ENCODE peak calls at places on chromosomes 2 and 18, in six cellular contexts. One of them, this sample, is unnamed.

GRCh38 chr2:95166065-95166763 is 605 bp downstream of the ZNF2 start:
- DNase-seq in left lung: no peak
- DNase-seq in CD8-positive, alpha-beta T cell: no peak
- DNase-seq in uterus: no peak
- DNase-seq in ovary: no peak
- DNase-seq in sigmoid colon: no peak
- DNase-seq in this sample: no peak

GRCh38 chr2:45708501-45708900 is 57.0 kb downstream of the PRKCE start:
- DNase-seq in left lung: no peak
- DNase-seq in CD8-positive, alpha-beta T cell: no peak
- DNase-seq in uterus: no peak
- DNase-seq in ovary: no peak
- DNase-seq in sigmoid colon: no peak
- DNase-seq in this sample: no peak

GRCh38 chr2:85501244-85501643 is 37.7 kb upstream of the MAT2A start:
- DNase-seq in left lung: no peak
- DNase-seq in CD8-positive, alpha-beta T cell: no peak
- DNase-seq in uterus: no peak
- DNase-seq in ovary: no peak
- DNase-seq in sigmoid colon: no peak
- DNase-seq in this sample: peak; percentile 47

GRCh38 chr2:132400169-132400900 is 16.3 kb upstream of the GPR39 start:
- DNase-seq in left lung: no peak
- DNase-seq in CD8-positive, alpha-beta T cell: no peak
- DNase-seq in uterus: peak; percentile 47
- DNase-seq in ovary: no peak
- DNase-seq in sigmoid colon: no peak
- DNase-seq in this sample: peak; percentile 22

GRCh38 chr2:238811765-238812164 is 36.1 kb upstream of the TWIST2 start:
- DNase-seq in left lung: no peak
- DNase-seq in CD8-positive, alpha-beta T cell: no peak
- DNase-seq in uterus: peak; percentile 48
- DNase-seq in ovary: no peak
- DNase-seq in sigmoid colon: no peak
- DNase-seq in this sample: no peak

GRCh38 chr2:69138793-69139510 is 126.0 kb downstream of the ANTXR1 start:
- DNase-seq in left lung: peak; percentile 39
- DNase-seq in CD8-positive, alpha-beta T cell: no peak
- DNase-seq in uterus: peak; percentile 58
- DNase-seq in ovary: no peak
- DNase-seq in sigmoid colon: peak; percentile 77
- DNase-seq in this sample: no peak

GRCh38 chr2:226983891-226984290 is 148.0 kb downstream of the RHBDD1 start:
- DNase-seq in left lung: no peak
- DNase-seq in CD8-positive, alpha-beta T cell: no peak
- DNase-seq in uterus: no peak
- DNase-seq in ovary: no peak
- DNase-seq in sigmoid colon: no peak
- DNase-seq in this sample: no peak

GRCh38 chr2:133434962-133435668 is 133.1 kb downstream of the NCKAP5 start:
- DNase-seq in left lung: no peak
- DNase-seq in CD8-positive, alpha-beta T cell: no peak
- DNase-seq in uterus: no peak
- DNase-seq in ovary: no peak
- DNase-seq in sigmoid colon: no peak
- DNase-seq in this sample: peak; percentile 68

GRCh38 chr2:24768601-24769000 is 24.6 kb downstream of the PTRHD1 start:
- DNase-seq in left lung: no peak
- DNase-seq in CD8-positive, alpha-beta T cell: no peak
- DNase-seq in uterus: peak; percentile 22
- DNase-seq in ovary: peak; percentile 53
- DNase-seq in sigmoid colon: no peak
- DNase-seq in this sample: no peak

GRCh38 chr2:21256006-21256405 is 132.2 kb downstream of the TDRD15 start:
- DNase-seq in left lung: no peak
- DNase-seq in CD8-positive, alpha-beta T cell: no peak
- DNase-seq in uterus: no peak
- DNase-seq in ovary: no peak
- DNase-seq in sigmoid colon: no peak
- DNase-seq in this sample: peak; percentile 22

GRCh38 chr2:162989507-162989906 is 150.9 kb upstream of the KCNH7 start:
- DNase-seq in left lung: no peak
- DNase-seq in CD8-positive, alpha-beta T cell: no peak
- DNase-seq in uterus: no peak
- DNase-seq in ovary: no peak
- DNase-seq in sigmoid colon: no peak
- DNase-seq in this sample: no peak

GRCh38 chr2:46989491-46990230 is 74.1 kb upstream of the MCFD2 start:
- DNase-seq in left lung: no peak
- DNase-seq in CD8-positive, alpha-beta T cell: no peak
- DNase-seq in uterus: no peak
- DNase-seq in ovary: no peak
- DNase-seq in sigmoid colon: no peak
- DNase-seq in this sample: no peak

GRCh38 chr2:67260348-67261277 is 136.5 kb upstream of the ETAA1 start:
- DNase-seq in left lung: peak; percentile 71
- DNase-seq in CD8-positive, alpha-beta T cell: no peak
- DNase-seq in uterus: peak; percentile 90
- DNase-seq in ovary: peak; percentile 83
- DNase-seq in sigmoid colon: peak; percentile 95
- DNase-seq in this sample: no peak

GRCh38 chr18:47605093-47605492 is 325.4 kb downstream of the SMAD2 start:
- DNase-seq in left lung: no peak
- DNase-seq in CD8-positive, alpha-beta T cell: no peak
- DNase-seq in uterus: no peak
- DNase-seq in ovary: no peak
- DNase-seq in sigmoid colon: no peak
- DNase-seq in this sample: no peak

GRCh38 chr2:43183743-43184142 is 42.7 kb downstream of the ZFP36L2 start:
- DNase-seq in left lung: no peak
- DNase-seq in CD8-positive, alpha-beta T cell: no peak
- DNase-seq in uterus: no peak
- DNase-seq in ovary: no peak
- DNase-seq in sigmoid colon: no peak
- DNase-seq in this sample: no peak

GRCh38 chr2:235439959-235440662 is 53.7 kb upstream of the AGAP1 start:
- DNase-seq in left lung: no peak
- DNase-seq in CD8-positive, alpha-beta T cell: no peak
- DNase-seq in uterus: no peak
- DNase-seq in ovary: no peak
- DNase-seq in sigmoid colon: no peak
- DNase-seq in this sample: no peak

GRCh38 chr2:210474776-210475175 is 1.8 kb downstream of the LANCL1 start:
- DNase-seq in left lung: no peak
- DNase-seq in CD8-positive, alpha-beta T cell: no peak
- DNase-seq in uterus: no peak
- DNase-seq in ovary: no peak
- DNase-seq in sigmoid colon: no peak
- DNase-seq in this sample: no peak

GRCh38 chr2:187013058-187013457 is 164.1 kb upstream of the ZSWIM2 start:
- DNase-seq in left lung: no peak
- DNase-seq in CD8-positive, alpha-beta T cell: no peak
- DNase-seq in uterus: no peak
- DNase-seq in ovary: no peak
- DNase-seq in sigmoid colon: no peak
- DNase-seq in this sample: no peak

GRCh38 chr2:23564618-23564967 is 179.6 kb downstream of the KLHL29 start:
- DNase-seq in left lung: no peak
- DNase-seq in CD8-positive, alpha-beta T cell: no peak
- DNase-seq in uterus: no peak
- DNase-seq in ovary: peak; percentile 52
- DNase-seq in sigmoid colon: no peak
- DNase-seq in this sample: no peak

GRCh38 chr2:145623136-145623535 is 1103.2 kb upstream of the ZEB2 start:
- DNase-seq in left lung: no peak
- DNase-seq in CD8-positive, alpha-beta T cell: no peak
- DNase-seq in uterus: no peak
- DNase-seq in ovary: no peak
- DNase-seq in sigmoid colon: no peak
- DNase-seq in this sample: no peak

GRCh38 chr2:8315766-8316165 is 366.1 kb upstream of the ID2 start:
- DNase-seq in left lung: peak; percentile 54
- DNase-seq in CD8-positive, alpha-beta T cell: peak; percentile 49
- DNase-seq in uterus: no peak
- DNase-seq in ovary: no peak
- DNase-seq in sigmoid colon: peak; percentile 78
- DNase-seq in this sample: no peak

GRCh38 chr2:176189666-176190641 is 1.5 kb downstream of the HOXD1 start:
- DNase-seq in left lung: no peak
- DNase-seq in CD8-positive, alpha-beta T cell: no peak
- DNase-seq in uterus: no peak
- DNase-seq in ovary: no peak
- DNase-seq in sigmoid colon: no peak
- DNase-seq in this sample: no peak
- H3K4me3 ChIP-seq in left lung: peak overlapping the region; percentile 47
- H3K4me3 ChIP-seq in CD8-positive, alpha-beta T cell: peak overlapping the region; percentile 16
- H3K4me3 ChIP-seq in uterus: no peak overlapping the region
- H3K4me3 ChIP-seq in ovary: peak overlapping the region; percentile 71
- H3K4me3 ChIP-seq in sigmoid colon: peak overlapping the region; percentile 50
- H3K4me3 ChIP-seq in this sample: no peak overlapping the region

DNA sequence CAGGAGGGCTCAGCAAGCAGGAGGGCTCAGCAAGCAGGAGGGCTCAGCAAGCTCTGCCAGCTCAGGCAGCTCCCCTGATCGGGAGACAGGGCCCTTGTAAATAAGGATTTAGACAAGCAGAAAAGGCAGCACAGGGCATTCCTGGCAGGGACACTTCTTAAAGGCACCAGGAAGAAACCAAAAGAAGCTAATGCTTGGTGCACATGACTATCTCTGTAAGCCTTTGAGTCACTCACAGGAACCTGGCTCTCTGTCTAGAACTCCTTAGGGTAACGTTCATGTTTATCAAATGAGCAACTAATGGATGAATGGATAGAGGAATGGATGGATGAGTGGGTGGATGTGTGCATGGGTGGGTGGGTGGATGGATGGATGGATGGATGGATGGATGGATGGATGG is 28.4 kb downstream of the TMEM37 start:
- DNase-seq in left lung: no peak
- DNase-seq in CD8-positive, alpha-beta T cell: no peak
- DNase-seq in uterus: no peak
- DNase-seq in ovary: no peak
- DNase-seq in sigmoid colon: no peak
- DNase-seq in this sample: no peak
- H3K4me1 ChIP-seq in left lung: no peaks in the 10 kb centered on the region
- H3K4me1 ChIP-seq in CD8-positive, alpha-beta T cell: no peaks in the 10 kb centered on the region
- H3K4me1 ChIP-seq in uterus: no peaks in the 10 kb centered on the region
- H3K4me1 ChIP-seq in ovary: no peaks in the 10 kb centered on the region
- H3K4me1 ChIP-seq in sigmoid colon: no peaks in the 10 kb centered on the region
- H3K4me1 ChIP-seq in this sample: no peaks in the 10 kb centered on the region

GRCh38 chr2:108491848-108492247 is 42.4 kb upstream of the LIMS1 start:
- DNase-seq in left lung: no peak
- DNase-seq in CD8-positive, alpha-beta T cell: no peak
- DNase-seq in uterus: no peak
- DNase-seq in ovary: no peak
- DNase-seq in sigmoid colon: no peak
- DNase-seq in this sample: no peak

GRCh38 chr2:108490506-108491122 is 41.6 kb downstream of the GCC2 start:
- DNase-seq in left lung: no peak
- DNase-seq in CD8-positive, alpha-beta T cell: no peak
- DNase-seq in uterus: no peak
- DNase-seq in ovary: no peak
- DNase-seq in sigmoid colon: no peak
- DNase-seq in this sample: no peak

GRCh38 chr2:108492364-108492763 is 41.9 kb upstream of the LIMS1 start:
- DNase-seq in left lung: no peak
- DNase-seq in CD8-positive, alpha-beta T cell: no peak
- DNase-seq in uterus: no peak
- DNase-seq in ovary: no peak
- DNase-seq in sigmoid colon: no peak
- DNase-seq in this sample: no peak
- H3K27ac ChIP-seq in left lung: no peak overlapping the region
- H3K27ac ChIP-seq in CD8-positive, alpha-beta T cell: no peak overlapping the region
- H3K27ac ChIP-seq in uterus: no peak overlapping the region
- H3K27ac ChIP-seq in ovary: no peak overlapping the region
- H3K27ac ChIP-seq in sigmoid colon: no peak overlapping the region
- H3K27ac ChIP-seq in this sample: no peak overlapping the region

DNA sequence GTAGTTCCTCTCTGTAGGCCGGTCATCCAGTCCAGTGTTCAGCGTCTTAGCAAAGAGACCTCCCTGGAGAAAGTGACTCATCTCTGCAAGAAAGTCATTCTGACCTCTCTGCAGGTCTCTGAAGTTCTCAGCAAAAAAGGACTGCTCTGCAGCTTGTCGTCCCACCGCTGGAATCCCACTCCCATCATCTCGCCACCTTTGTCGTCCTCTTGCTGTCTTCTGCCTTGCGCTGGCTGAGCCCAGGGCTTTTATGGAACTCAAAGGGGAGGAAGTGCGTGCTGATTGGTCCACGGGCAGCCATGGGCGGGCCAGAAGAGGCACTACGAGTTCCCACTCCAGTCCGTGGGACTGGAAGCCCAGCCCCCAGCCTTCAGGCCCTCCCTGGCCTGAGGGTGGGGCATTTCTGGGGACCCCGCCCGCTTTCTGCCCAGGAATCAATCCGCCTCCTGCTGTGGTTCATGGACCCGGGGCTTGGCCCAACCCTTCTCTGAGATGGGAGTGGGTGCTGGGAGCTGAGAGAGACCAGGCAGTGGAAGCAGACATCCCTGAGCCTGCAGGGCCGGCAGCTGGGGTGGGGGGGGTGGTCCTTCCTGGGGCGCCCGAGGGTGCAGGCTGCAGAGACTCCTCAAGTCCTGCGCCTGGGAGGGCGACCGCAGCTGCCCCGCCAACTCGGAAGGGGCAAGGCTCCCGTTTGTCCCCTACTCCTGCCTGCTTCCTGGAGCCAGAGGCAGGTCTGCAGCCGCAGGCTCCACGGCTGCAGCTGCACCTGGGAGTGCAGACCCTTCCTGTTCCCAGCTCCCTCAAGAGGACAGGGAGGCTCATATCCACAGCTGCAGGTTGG is 660.7 kb upstream of the RAB6C start:
- DNase-seq in left lung: no peak
- DNase-seq in CD8-positive, alpha-beta T cell: no peak
- DNase-seq in uterus: no peak
- DNase-seq in ovary: no peak
- DNase-seq in sigmoid colon: no peak
- DNase-seq in this sample: no peak
- H3K4me3 ChIP-seq in left lung: no peak overlapping the region
- H3K4me3 ChIP-seq in CD8-positive, alpha-beta T cell: no peak overlapping the region
- H3K4me3 ChIP-seq in uterus: no peak overlapping the region
- H3K4me3 ChIP-seq in ovary: no peak overlapping the region
- H3K4me3 ChIP-seq in sigmoid colon: no peak overlapping the region
- H3K4me3 ChIP-seq in this sample: no peak overlapping the region

GRCh38 chr2:38750793-38751042 is 443 bp downstream of the SRSF7 start:
- DNase-seq in left lung: peak; percentile 64
- DNase-seq in CD8-positive, alpha-beta T cell: no peak
- DNase-seq in uterus: peak; percentile 70
- DNase-seq in ovary: peak; percentile 73
- DNase-seq in sigmoid colon: peak; percentile 86
- DNase-seq in this sample: peak; percentile 58
- H3K4me1 ChIP-seq in left lung: peaks cover 14% of the 10 kb centered on the region
- H3K4me1 ChIP-seq in CD8-positive, alpha-beta T cell: peaks cover 58% of the 10 kb centered on the region
- H3K4me1 ChIP-seq in uterus: peaks cover 20% of the 10 kb centered on the region
- H3K4me1 ChIP-seq in ovary: peaks cover 2% of the 10 kb centered on the region
- H3K4me1 ChIP-seq in sigmoid colon: peaks cover 45% of the 10 kb centered on the region
- H3K4me1 ChIP-seq in this sample: peaks cover 14% of the 10 kb centered on the region

This sample was measured in small intestine.